ENCODE peak calls at places on chromosomes 4 and X, in eight cellular contexts. K is fibroblast of lung, S is GM23248, O is astrocyte, L is neural progenitor cell, B is mammary epithelial cell, M is SK-N-SH, N is PC-9. V is an unnamed sample. For H3K27me3, H3K9me3 and H4K20me1, the result is how much of the 10 kb centered on the place peaks cover.

GRCh38 chr4:185383451-185383850 is 12.3 kb downstream of the LRP2BP start:
- DNase-seq in N (peak), M (no peak), K (no peak), S (no peak), B (peak), O (no peak), L (no peak), V (no peak)

GRCh38 chr4:84897516-84897915 is 69.0 kb downstream of the WDFY3 start:
- DNase-seq in O (no peak), K (no peak), N (no peak), B (no peak), L (no peak), S (no peak), M (no peak), V (no peak)

GRCh38 chr4:108762559-108763225 is at the start of gene ETNPPL:
- DNase-seq in N (no peak), S (peak), B (peak), L (peak), M (peak), O (no peak), K (peak), V (no peak)

GRCh38 chr4:108804648-108805273 is 41.9 kb upstream of the ETNPPL start:
- DNase-seq in S (no peak), N (no peak), L (no peak), B (no peak), M (no peak), O (no peak), K (no peak), V (no peak)

GRCh38 chrX:38986586-38986985 is 185.3 kb downstream of the MID1IP1 start:
- DNase-seq in N (no peak), L (no peak), O (no peak), S (no peak), K (no peak), M (no peak), B (no peak), V (no peak)

GRCh38 chr4:136505020-136505419 is 1027.3 kb downstream of the PCDH18 start:
- DNase-seq in M (no peak), O (peak), B (peak), K (peak), N (no peak), S (no peak), L (peak), V (no peak)

GRCh38 chr4:76449362-76449767 is 14.3 kb downstream of the SHROOM3 start:
- DNase-seq in N (no peak), L (no peak), B (no peak), M (no peak), O (peak), K (peak), S (no peak), V (no peak)

GRCh38 chrX:131747173-131747572 is 203.3 kb downstream of the OR13H1 start:
- DNase-seq in O (peak), N (peak), B (peak), M (peak), S (no peak), K (peak), L (no peak), V (peak)

GRCh38 chr4:45662996-45663395 is 460.9 kb downstream of the GABRG1 start:
- DNase-seq in K (peak), B (peak), M (no peak), L (peak), N (peak), O (peak), S (peak), V (no peak)

GRCh38 chr4:79678472-79679202 is 270.6 kb upstream of the GK2 start:
- DNase-seq in L (no peak), B (no peak), O (peak), S (no peak), K (peak), N (no peak), M (no peak), V (no peak)

GRCh38 chr4:127505203-127505602 is 127.6 kb upstream of the INTU start:
- DNase-seq in K (peak), B (peak), N (no peak), O (peak), L (no peak), S (peak), M (peak), V (no peak)

GRCh38 chr4:4960574-4960973 is 58.7 kb downstream of the CYTL1 start:
- DNase-seq in N (no peak), B (no peak), M (no peak), L (no peak), O (no peak), K (no peak), S (no peak), V (no peak)

GRCh38 chr4:107275192-107275591 is 239.1 kb upstream of the DKK2 start:
- DNase-seq in L (no peak), S (no peak), O (no peak), N (no peak), M (no peak), K (no peak), B (no peak), V (no peak)

GRCh38 chr4:154478128-154478527 is 13.5 kb downstream of the DCHS2 start:
- DNase-seq in L (no peak), O (no peak), S (no peak), N (no peak), K (no peak), M (no peak), B (no peak), V (no peak)
- H3K27me3 ChIP-seq in L (under half), O (under half), S (under half), N (under half), K (under half), M (under half), B (under half), V (under half)

GRCh38 chrX:135632353-135632752 is 81.1 kb upstream of the CT45A1 start:
- DNase-seq in L (no peak), N (no peak), M (no peak), O (no peak), B (no peak), K (no peak), S (no peak), V (no peak)
- H3K9me3 ChIP-seq in L (under half), N (under half), M (under half), O (under half), B (under half), K (under half), S (under half), V (under half)

GRCh38 chr4:165331823-165332222 is 4.4 kb downstream of the MSMO1 start:
- DNase-seq in L (peak), S (no peak), B (no peak), O (no peak), N (no peak), K (no peak), M (no peak), V (no peak)

GRCh38 chr4:165335163-165335703 is 7.8 kb downstream of the MSMO1 start:
- DNase-seq in L (no peak), O (no peak), N (no peak), K (no peak), B (no peak), M (no peak), S (no peak), V (no peak)

GRCh38 chr4:165331316-165331715 is 3.8 kb downstream of the MSMO1 start:
- DNase-seq in S (peak), M (no peak), N (no peak), K (peak), B (no peak), O (no peak), L (no peak), V (no peak)

GRCh38 chr4:165332502-165332901 is 5.0 kb downstream of the MSMO1 start:
- DNase-seq in S (no peak), L (no peak), O (no peak), K (no peak), B (no peak), M (no peak), N (no peak), V (no peak)

GRCh38 chr4:165336743-165337142 is 9.3 kb downstream of the MSMO1 start:
- DNase-seq in N (no peak), B (no peak), L (no peak), K (no peak), M (no peak), O (no peak), S (no peak), V (no peak)
- H4K20me1 ChIP-seq in N (under half), B (half or more), L (half or more), K (under half), M (under half), O (under half), S (under half), V (under half)

GRCh38 chr4:1792832-1793495 is at the start of gene FGFR3:
- DNase-seq in K (peak), N (peak), L (peak), M (peak), S (peak), O (no peak), B (no peak), V (peak)
- H3K27me3 ChIP-seq in K (under half), N (under half), L (half or more), M (under half), S (under half), O (under half), B (under half), V (under half)

V was measured in osteoblast.